ENCODE peak calls at places on chromosomes 5 and 9, in six cellular contexts. U, P, O, J, S and C are unnamed samples.

GRCh38 chr5:93428868-93429267 is 152.2 kb downstream of the NR2F1-AS1 start:
- DNase-seq in U (no peak), P (peak), O (peak), J (peak), S (peak), C (no peak)

GRCh38 chr9:33721674-33722358 is 73.5 kb upstream of the PRSS3 start:
- DNase-seq in U (peak), P (peak), O (peak), J (peak), S (peak), C (peak)

GRCh38 chr5:97575322-97575721 is 392.3 kb upstream of the RIOK2 start:
- DNase-seq in U (no peak), P (no peak), O (no peak), J (peak), S (no peak), C (no peak)

GRCh38 chr5:52801329-52801728 is 13.6 kb downstream of the ITGA1 start:
- DNase-seq in U (no peak), P (peak), O (peak), J (peak), S (peak), C (no peak)

GRCh38 chr9:88889386-88889785 is 101.9 kb upstream of the S1PR3 start:
- DNase-seq in U (no peak), P (no peak), O (no peak), J (peak), S (no peak), C (no peak)

GRCh38 chr5:150281987-150282386 is 7.6 kb downstream of the CAMK2A start:
- DNase-seq in U (no peak), P (no peak), O (no peak), J (no peak), S (no peak), C (no peak)

GRCh38 chr9:79134654-79135053 is 437.1 kb upstream of the TLE4 start:
- DNase-seq in U (no peak), P (peak), O (peak), J (peak), S (peak), C (no peak)

GRCh38 chr9:113477661-113478060 is 14.1 kb downstream of the RGS3 start:
- DNase-seq in U (no peak), P (no peak), O (no peak), J (no peak), S (no peak), C (no peak)

GRCh38 chr9:119559986-119560385 is 190.8 kb upstream of the BRINP1 start:
- DNase-seq in U (no peak), P (no peak), O (no peak), J (no peak), S (no peak), C (no peak)

GRCh38 chr9:108687360-108687981 is 168.3 kb downstream of the ACTL7B start:
- DNase-seq in U (no peak), P (peak), O (no peak), J (peak), S (no peak), C (no peak)

GRCh38 chr5:148739524-148739923 is 85.2 kb upstream of the HTR4 start:
- DNase-seq in U (no peak), P (no peak), O (no peak), J (peak), S (no peak), C (no peak)

GRCh38 chr5:164119806-164120440 is 614.5 kb downstream of the MAT2B start:
- DNase-seq in U (no peak), P (peak), O (peak), J (peak), S (no peak), C (no peak)

GRCh38 chr5:107840161-107840560 is 169.4 kb upstream of the EFNA5 start:
- DNase-seq in U (no peak), P (no peak), O (no peak), J (no peak), S (no peak), C (no peak)

GRCh38 chr9:89502038-89502601 is 4.2 kb upstream of the SEMA4D start:
- DNase-seq in U (no peak), P (no peak), O (no peak), J (no peak), S (no peak), C (no peak)

GRCh38 chr9:132141364-132141947 is 20.4 kb upstream of the NTNG2 start:
- DNase-seq in U (peak), P (peak), O (no peak), J (peak), S (no peak), C (no peak)

GRCh38 chr5:10275991-10276390 is 25.9 kb downstream of the CCT5 start:
- DNase-seq in U (no peak), P (no peak), O (no peak), J (no peak), S (no peak), C (no peak)

GRCh38 chr9:137339606-137340462 is 37.8 kb upstream of the NRARP start:
- DNase-seq in U (peak), P (peak), O (no peak), J (peak), S (no peak), C (no peak)

GRCh38 chr9:19138084-19138483 is 10.8 kb upstream of the PLIN2 start:
- DNase-seq in U (no peak), P (no peak), O (no peak), J (no peak), S (no peak), C (no peak)

GRCh38 chr9:87606921-87607521 is 109.4 kb downstream of the DAPK1 start:
- DNase-seq in U (no peak), P (peak), O (peak), J (peak), S (no peak), C (no peak)

GRCh38 chr5:107501965-107502691 is 168.6 kb downstream of the EFNA5 start:
- DNase-seq in U (no peak), P (no peak), O (no peak), J (no peak), S (no peak), C (no peak)

GRCh38 chr5:95646569-95647330 is at the start of gene RFESD:
- DNase-seq in U (peak), P (peak), O (peak), J (peak), S (peak), C (peak)
- TF ChIP-seq CTCF in U (peak), P (no peak), O (no peak), J (no peak), S (peak), C (no peak)

DNA sequence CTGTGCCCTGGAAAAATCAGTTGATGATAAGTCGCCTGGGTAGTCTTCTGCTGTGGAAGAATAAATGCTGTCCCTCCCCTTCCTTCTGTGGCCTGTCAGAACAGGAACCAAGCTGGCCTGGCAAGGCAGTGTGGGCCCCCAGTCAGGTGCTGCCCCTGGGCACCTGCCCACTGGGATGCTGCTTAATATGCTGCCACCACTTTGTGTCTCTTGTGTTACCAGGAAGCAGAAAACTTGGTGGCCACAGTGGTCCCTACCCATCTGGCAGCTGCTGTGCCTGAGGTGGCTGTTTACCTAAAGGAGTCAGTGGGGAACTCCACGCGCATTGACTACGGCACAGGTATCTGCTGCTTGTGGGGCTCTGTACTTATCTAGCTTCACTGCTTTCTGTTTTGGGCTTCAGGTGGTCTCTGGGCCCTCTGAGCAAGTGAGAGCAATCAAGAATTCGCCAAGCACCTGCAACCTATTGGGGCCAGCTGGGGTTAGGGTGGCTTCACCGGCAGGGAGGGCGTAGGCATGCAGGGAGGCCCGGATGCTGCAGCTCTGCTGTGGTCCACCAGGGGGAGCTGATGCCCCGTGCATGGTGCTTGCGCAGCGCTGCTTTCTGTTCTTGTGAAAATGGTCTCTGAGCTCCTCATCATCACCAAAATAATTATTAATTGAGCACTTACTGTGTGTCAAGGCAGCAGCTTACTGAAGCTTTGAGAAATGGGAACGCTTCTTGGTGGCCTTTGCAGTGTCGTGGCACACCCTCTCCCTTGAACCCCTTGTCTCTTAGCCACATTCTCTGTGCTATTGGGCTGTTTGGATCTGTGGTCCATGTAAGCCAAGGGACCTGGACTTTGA is 20.3 kb downstream of the PTPA start:
- DNase-seq in U (peak), P (peak), O (peak), J (peak), S (peak), C (peak)
- TF ChIP-seq CTCF in U (peak), P (peak), O (peak), J (peak), S (peak), C (peak)

DNA sequence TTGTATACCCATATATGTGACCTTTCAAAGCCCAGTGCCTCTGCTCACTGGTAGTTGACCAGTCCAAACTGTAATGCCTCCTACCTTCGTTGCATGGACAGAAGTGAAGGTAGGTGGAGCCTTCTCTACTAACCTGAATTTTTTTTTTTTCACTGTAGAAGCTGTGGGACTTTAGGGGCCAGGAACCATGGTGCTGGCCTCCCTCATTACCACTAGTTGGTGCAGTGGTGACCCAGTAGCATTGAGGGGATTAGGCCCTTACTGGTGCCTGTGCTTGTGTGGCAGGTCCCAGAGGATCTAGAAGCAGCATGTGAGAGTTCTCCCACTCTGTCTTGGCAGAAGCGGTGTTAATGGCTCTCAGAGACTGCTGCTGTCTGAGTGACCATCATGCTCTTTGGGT is 2.3 kb downstream of the RALGPS1 start:
- DNase-seq in U (no peak), P (no peak), O (peak), J (no peak), S (no peak), C (no peak)
- TF ChIP-seq CTCF in U (no peak), P (no peak), O (no peak), J (no peak), S (no peak), C (no peak)

GRCh38 chr5:154421868-154422267 is 23.9 kb upstream of the SAP30L start:
- DNase-seq in U (no peak), P (no peak), O (peak), J (peak), S (peak), C (peak)
- TF ChIP-seq CTCF in U (no peak), P (peak), O (peak), J (peak), S (peak), C (peak)

GRCh38 chr5:38601843-38602424 is 45.5 kb upstream of the LIFR start:
- DNase-seq in U (no peak), P (peak), O (peak), J (peak), S (peak), C (no peak)

GRCh38 chr5:38598994-38599611 is 42.7 kb upstream of the LIFR start:
- DNase-seq in U (no peak), P (peak), O (peak), J (peak), S (peak), C (no peak)

GRCh38 chr5:38602641-38603040 is 46.2 kb upstream of the LIFR start:
- DNase-seq in U (no peak), P (no peak), O (no peak), J (no peak), S (no peak), C (no peak)

GRCh38 chr5:38600334-38601045 is 44.0 kb upstream of the LIFR start:
- DNase-seq in U (no peak), P (peak), O (peak), J (peak), S (peak), C (no peak)

DNA sequence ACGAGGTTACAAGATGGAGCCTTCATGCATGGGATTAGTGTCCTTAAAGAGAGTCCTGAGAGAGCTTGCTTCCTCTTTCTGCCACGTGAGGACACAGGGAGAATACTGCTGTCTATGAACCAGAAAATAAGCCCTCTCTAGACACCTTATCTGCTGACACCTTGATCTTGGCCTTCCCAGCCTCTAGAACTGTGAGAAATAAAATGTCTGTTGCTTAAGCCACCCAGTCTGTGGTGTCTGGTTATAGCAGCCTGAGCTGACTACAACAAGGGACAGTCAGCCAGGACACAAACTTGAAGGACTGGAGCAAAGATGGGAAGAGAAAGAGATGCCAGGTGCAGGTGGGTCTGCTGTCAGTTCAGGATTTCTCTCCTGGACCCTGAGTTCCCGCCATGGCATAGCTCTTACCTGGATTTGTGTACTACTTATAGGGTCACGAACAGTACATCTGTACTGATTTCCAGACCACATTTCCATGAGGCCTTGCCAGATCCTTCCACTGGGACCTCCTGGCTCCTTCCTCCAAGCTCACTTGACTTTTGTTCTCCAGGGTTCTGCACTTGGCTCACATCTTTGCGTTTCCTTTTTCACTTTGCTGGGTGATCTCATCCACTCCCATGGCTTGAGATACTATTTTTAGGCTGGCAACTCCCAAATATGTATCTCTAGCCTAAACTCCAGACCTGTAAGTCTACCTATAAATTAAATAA is 44.8 kb upstream of the LIFR start:
- DNase-seq in U (peak), P (no peak), O (no peak), J (no peak), S (no peak), C (no peak)
- TF ChIP-seq CTCF in U (no peak), P (no peak), O (no peak), J (no peak), S (no peak), C (no peak)

GRCh38 chr5:103474671-103475070 is 87.9 kb downstream of the NUDT12 start:
- DNase-seq in U (no peak), P (no peak), O (no peak), J (no peak), S (peak), C (no peak)
- TF ChIP-seq CTCF in U (no peak), P (no peak), O (no peak), J (no peak), S (peak), C (no peak)

DNA sequence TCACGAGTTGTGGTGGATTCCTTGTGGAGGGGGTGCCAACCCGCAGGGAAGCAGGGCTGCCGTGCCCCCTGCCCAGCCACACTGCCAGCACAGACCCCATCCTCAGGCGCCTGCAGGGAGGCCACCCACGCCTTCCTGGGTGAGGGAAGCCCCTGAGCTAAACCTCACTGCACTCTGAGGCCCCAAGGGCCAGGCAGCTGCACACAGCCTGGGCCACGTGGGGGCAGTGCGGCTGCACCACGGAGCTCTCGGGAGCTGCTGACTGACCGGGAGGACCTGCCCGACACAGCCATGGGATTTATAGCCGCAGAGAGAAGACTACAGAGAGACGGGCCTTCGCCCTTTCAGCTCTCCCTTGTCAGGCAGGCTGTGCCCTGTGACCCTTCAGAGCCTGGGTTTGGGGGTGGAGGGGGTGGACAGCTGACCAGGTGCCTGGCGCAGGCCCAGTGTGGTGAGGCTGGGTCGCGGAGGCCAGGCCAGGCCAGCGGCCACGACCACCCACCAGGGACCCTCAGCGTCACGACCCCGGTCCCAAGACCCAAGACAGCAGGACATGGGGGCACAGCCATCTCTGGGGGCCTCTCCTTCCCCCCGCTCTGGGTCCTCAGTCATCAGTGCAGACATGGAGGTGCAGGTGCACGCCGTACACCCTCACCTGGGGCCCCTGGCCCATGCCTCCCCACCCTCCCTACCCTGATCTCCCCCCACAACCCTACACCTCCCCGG is 4.3 kb upstream of the AHRR start:
- DNase-seq in U (no peak), P (peak), O (peak), J (peak), S (peak), C (peak)
- TF ChIP-seq CTCF in U (no peak), P (peak), O (peak), J (peak), S (peak), C (peak)